ENCODE peak calls at places on chromosomes 7 and 10, in four cellular contexts. H, Z, S and F are unnamed samples.
A peak's percentile ranks its signal among the peaks of the same experiment; 100 is the strongest.

GRCh38 chr7:138116156-138116555 is 39.9 kb downstream of the AKR1D1 start:
- DNase-seq in H (no peak), Z (no peak), S (no peak), F (no peak)

GRCh38 chr10:21506351-21506750 is 19.1 kb downstream of the SKIDA1 start:
- DNase-seq in H (no peak), Z (no peak), S (no peak), F (no peak)

GRCh38 chr7:115059312-115059711 is 137.4 kb downstream of the MDFIC start:
- DNase-seq in H (no peak), Z (no peak), S (no peak), F (no peak)

GRCh38 chr10:70965566-70965965 is 77.2 kb upstream of the PCBD1 start:
- DNase-seq in H (no peak), Z (no peak), S (no peak), F (no peak)

GRCh38 chr10:24483701-24484100 is 240.0 kb downstream of the ARHGAP21 start:
- DNase-seq in H (no peak), Z (peak; percentile 82), S (peak; percentile 21), F (no peak)

GRCh38 chr10:68559872-68560200 is 301 bp upstream of the TET1 start:
- DNase-seq in H (no peak), Z (no peak), S (no peak), F (no peak)

GRCh38 chr7:50622821-50623220 is 57.6 kb upstream of the DDC start:
- DNase-seq in H (no peak), Z (no peak), S (no peak), F (no peak)

GRCh38 chr10:100325164-100325563 is 4.9 kb downstream of the PKD2L1 start:
- DNase-seq in H (no peak), Z (no peak), S (no peak), F (no peak)

GRCh38 chr10:94097656-94098055 is 103.9 kb downstream of the PLCE1 start:
- DNase-seq in H (no peak), Z (no peak), S (no peak), F (no peak)

GRCh38 chr7:22990588-22990949 is 23.4 kb downstream of the HYCC1 start:
- DNase-seq in H (no peak), Z (no peak), S (no peak), F (no peak)

GRCh38 chr7:135801045-135801693 is 52.6 kb upstream of the FAM180A start:
- DNase-seq in H (no peak), Z (peak; percentile 38), S (peak; percentile 72), F (peak; percentile 38)

GRCh38 chr10:48821111-48821510 is 118.5 kb downstream of the LRRC18 start:
- DNase-seq in H (no peak), Z (no peak), S (no peak), F (no peak)

GRCh38 chr10:29966269-29966668 is 93.1 kb downstream of the JCAD start:
- DNase-seq in H (no peak), Z (no peak), S (no peak), F (no peak)
- TF ChIP-seq CTCF in H (no peak), Z (no peak), S (no peak), F (no peak)

DNA sequence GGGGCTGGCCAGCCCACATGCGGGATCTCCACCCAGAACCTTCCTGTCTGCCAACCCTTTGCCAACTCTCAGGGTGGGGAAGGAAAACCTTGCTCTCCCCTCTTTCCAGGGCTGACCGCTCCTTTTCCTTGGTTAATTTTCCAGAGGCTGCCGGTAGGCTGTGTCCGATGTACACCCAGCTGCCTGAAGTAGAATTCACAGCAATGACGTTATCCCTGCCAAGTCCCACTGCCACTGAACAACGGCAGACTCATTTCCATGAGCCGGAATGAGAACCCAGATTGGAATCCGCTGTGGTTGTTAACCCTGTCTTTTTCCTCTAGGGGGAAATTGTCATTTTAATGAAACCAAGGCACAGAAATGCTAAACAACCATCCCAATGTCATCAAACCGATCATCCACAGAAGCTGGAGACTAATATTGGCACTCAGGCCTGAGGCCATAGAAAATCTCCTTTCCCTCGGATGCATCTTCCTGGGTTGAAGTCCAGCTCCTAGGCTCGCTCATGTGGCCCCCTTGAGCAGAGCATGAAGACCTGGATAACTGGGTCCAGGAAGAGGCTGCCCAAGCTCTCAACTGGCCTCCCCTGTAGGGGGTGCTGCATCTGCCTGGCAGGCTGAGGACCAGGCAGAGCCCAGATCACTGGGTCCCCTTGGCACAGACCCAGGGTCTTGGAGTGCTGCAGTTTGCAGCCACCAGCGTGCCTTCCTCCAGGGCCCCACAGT is 30.4 kb downstream of the KLRG2 start:
- DNase-seq in H (no peak), Z (no peak), S (no peak), F (no peak)
- TF ChIP-seq CTCF in H (no peak), Z (no peak), S (peak; percentile 21), F (no peak)

GRCh38 chr10:51010977-51011376 is 63.3 kb upstream of the PRKG1 start:
- DNase-seq in H (no peak), Z (no peak), S (peak; percentile 31), F (no peak)
- TF ChIP-seq CTCF in H (peak; percentile 28), Z (peak; percentile 79), S (peak; percentile 68), F (peak; percentile 77)

DNA sequence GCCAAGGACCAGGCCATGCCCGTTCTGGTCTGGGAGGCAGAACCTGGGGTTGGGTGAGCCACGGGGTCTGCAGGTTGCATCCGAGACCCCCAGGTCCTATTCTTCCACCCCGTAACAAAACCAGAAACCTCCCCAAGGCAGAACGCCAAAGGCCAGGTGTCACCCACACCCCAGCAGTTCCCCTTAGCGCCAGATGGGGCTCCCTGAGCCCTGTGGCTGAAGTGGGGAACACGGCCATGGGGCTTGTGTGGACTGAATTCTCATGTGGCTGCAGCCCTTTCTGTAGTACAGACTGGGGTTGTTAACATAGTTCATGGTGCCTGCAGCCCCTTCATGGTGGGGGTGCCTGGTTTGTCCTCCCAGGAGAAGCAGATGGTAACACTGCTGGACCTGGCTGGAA is 10.2 kb downstream of the BRI3 start:
- DNase-seq in H (no peak), Z (no peak), S (no peak), F (no peak)
- TF ChIP-seq CTCF in H (no peak), Z (no peak), S (peak; percentile 41), F (peak; percentile 52)

GRCh38 chr10:43318978-43319965 is 52.2 kb upstream of the FXYD4 start:
- DNase-seq in H (no peak), Z (no peak), S (no peak), F (no peak)
- TF ChIP-seq CTCF in H (no peak), Z (no peak), S (no peak), F (peak; percentile 18)

GRCh38 chr7:116570306-116570705 is 45.5 kb downstream of the CAV1 start:
- DNase-seq in H (no peak), Z (no peak), S (no peak), F (no peak)
- TF ChIP-seq CTCF in H (no peak), Z (no peak), S (no peak), F (no peak)

DNA sequence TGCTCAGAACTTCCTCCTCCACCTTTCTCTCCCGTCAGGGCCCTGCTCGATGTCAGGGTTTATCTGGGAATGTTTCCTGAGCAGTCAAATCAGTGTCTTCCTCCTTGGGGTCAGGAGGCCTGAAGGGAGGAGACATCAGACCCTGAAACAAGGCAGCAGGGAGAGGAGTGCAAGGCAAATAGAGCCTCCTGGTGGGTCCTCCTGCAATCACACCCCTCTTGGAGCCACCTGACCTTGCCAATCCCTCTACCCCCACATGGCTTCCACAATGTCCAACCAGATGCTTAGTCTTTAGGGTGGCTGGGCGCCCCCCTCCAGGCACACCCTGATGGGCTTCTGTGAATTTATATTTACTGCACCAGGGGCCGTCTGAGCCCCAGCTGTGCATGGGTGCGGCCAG is 12.2 kb downstream of the GPR26 start:
- DNase-seq in H (no peak), Z (no peak), S (no peak), F (no peak)
- TF ChIP-seq CTCF in H (no peak), Z (no peak), S (no peak), F (no peak)

GRCh38 chr7:3916146-3916545 is 615.1 kb downstream of the SDK1 start:
- DNase-seq in H (no peak), Z (no peak), S (no peak), F (no peak)

GRCh38 chr7:3915337-3915865 is 614.3 kb downstream of the SDK1 start:
- DNase-seq in H (no peak), Z (no peak), S (no peak), F (no peak)

GRCh38 chr7:3918576-3918975 is 617.5 kb downstream of the SDK1 start:
- DNase-seq in H (no peak), Z (no peak), S (no peak), F (no peak)

GRCh38 chr7:3914385-3914784 is 613.3 kb downstream of the SDK1 start:
- DNase-seq in H (no peak), Z (no peak), S (no peak), F (no peak)

DNA sequence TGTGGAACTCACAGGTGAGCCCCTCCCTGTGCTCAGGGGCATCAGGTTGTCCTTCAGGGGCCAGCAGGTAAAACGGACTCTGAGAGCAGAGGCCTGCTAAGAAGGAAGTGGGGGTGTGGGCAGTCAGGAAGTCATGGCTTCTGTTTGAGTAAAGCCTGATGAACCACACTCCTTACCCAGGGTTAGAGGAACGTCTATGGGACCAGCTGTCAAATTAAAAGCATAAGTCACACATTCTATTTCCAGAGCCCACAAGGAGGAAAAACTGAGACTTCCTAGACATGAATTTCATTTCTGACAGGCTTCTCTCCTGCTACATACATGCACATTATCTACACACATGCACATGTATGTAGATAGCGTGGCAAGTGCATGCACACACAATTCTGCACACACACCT is 616.4 kb downstream of the SDK1 start:
- DNase-seq in H (no peak), Z (no peak), S (no peak), F (no peak)
- TF ChIP-seq CTCF in H (no peak), Z (no peak), S (no peak), F (no peak)